ENCODE peak calls at places on chromosome 10, in eight cellular contexts. O, R, W, Y, A, T, H and U are unnamed samples.

GRCh38 chr10:131641231-131641630 is 259.6 kb upstream of the PPP2R2D start:
- DNase-seq in O (no peak), R (no peak), W (no peak), Y (no peak), A (no peak), T (no peak), H (no peak), U (peak; percentile 66)

GRCh38 chr10:122126763-122127659 is 138.0 kb downstream of the TACC2 start:
- DNase-seq in O (peak; percentile 89), R (no peak), W (no peak), Y (peak; percentile 58), A (peak; percentile 49), T (peak; percentile 74), H (peak; percentile 88), U (peak; percentile 78)

GRCh38 chr10:91210014-91210413 is 10.4 kb upstream of the PCGF5 start:
- DNase-seq in O (no peak), R (no peak), W (no peak), Y (no peak), A (no peak), T (no peak), H (no peak), U (no peak)

GRCh38 chr10:86402283-86402931 is 35.8 kb upstream of the GRID1 start:
- DNase-seq in O (no peak), R (no peak), W (no peak), Y (no peak), A (no peak), T (peak; percentile 66), H (peak; percentile 37), U (no peak)

GRCh38 chr10:75350791-75351190 is 50.8 kb downstream of the ZNF503 start:
- DNase-seq in O (peak; percentile 34), R (no peak), W (no peak), Y (peak; percentile 7), A (peak; percentile 46), T (no peak), H (no peak), U (no peak)

GRCh38 chr10:7767209-7767608 is 20.6 kb downstream of the KIN start:
- DNase-seq in O (peak; percentile 88), R (no peak), W (no peak), Y (no peak), A (no peak), T (no peak), H (no peak), U (no peak)

GRCh38 chr10:81696609-81697388 is 178.2 kb upstream of the NRG3 start:
- DNase-seq in O (no peak), R (no peak), W (no peak), Y (no peak), A (no peak), T (peak; percentile 81), H (no peak), U (no peak)

GRCh38 chr10:51007781-51008180 is 66.5 kb upstream of the PRKG1 start:
- DNase-seq in O (peak; percentile 68), R (no peak), W (no peak), Y (no peak), A (peak; percentile 52), T (no peak), H (no peak), U (no peak)

GRCh38 chr10:35908451-35908850 is 266.4 kb upstream of the FZD8 start:
- DNase-seq in O (no peak), R (no peak), W (no peak), Y (no peak), A (no peak), T (no peak), H (no peak), U (no peak)

GRCh38 chr10:80996615-80997193 is 459.0 kb downstream of the SH2D4B start:
- DNase-seq in O (no peak), R (no peak), W (no peak), Y (no peak), A (no peak), T (no peak), H (no peak), U (no peak)

DNA sequence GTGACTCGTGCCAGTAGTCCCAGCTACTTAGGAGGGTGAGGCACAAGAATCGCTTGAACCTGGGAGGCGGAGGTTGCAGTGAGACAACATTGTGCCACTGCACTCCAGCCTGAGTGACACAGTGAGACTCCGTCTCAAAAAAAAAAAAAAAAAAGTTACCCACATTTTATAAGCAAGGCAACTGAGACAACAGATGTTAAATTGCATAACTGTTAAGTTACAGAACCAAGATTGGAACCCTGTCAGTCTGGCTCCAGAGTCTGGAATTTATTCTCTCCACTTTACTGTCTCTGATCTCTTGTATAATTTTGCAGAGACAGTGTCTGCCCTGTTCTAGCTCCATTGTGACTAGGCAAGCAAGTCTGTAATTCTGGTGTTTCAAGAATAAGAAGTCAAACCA is 6.2 kb upstream of the ITGB1 start:
- DNase-seq in O (no peak), R (no peak), W (no peak), Y (no peak), A (no peak), T (no peak), H (no peak), U (no peak)
- H3K27ac ChIP-seq in O (no peak overlapping the region), R (no peak overlapping the region), W (peak overlapping the region; percentile 99), Y (no peak overlapping the region), A (no peak overlapping the region), T (no peak overlapping the region), H (no peak overlapping the region), U (no peak overlapping the region)

GRCh38 chr10:6174201-6174874 is 28.4 kb upstream of the PFKFB3 start:
- DNase-seq in O (no peak), R (peak; percentile 92), W (no peak), Y (no peak), A (no peak), T (no peak), H (no peak), U (no peak)

GRCh38 chr10:6173203-6173602 is 29.5 kb upstream of the PFKFB3 start:
- DNase-seq in O (no peak), R (no peak), W (no peak), Y (no peak), A (no peak), T (peak; percentile 84), H (no peak), U (no peak)

GRCh38 chr10:6170638-6171037 is 32.1 kb upstream of the PFKFB3 start:
- DNase-seq in O (no peak), R (no peak), W (no peak), Y (no peak), A (no peak), T (no peak), H (peak; percentile 85), U (no peak)

GRCh38 chr10:6175329-6176055 is 27.2 kb upstream of the PFKFB3 start:
- DNase-seq in O (no peak), R (peak; percentile 87), W (no peak), Y (no peak), A (no peak), T (no peak), H (no peak), U (no peak)

GRCh38 chr10:6171891-6172354 is 30.8 kb upstream of the PFKFB3 start:
- DNase-seq in O (peak; percentile 95), R (peak; percentile 86), W (peak; percentile 61), Y (no peak), A (no peak), T (no peak), H (no peak), U (peak; percentile 46)
- H3K27ac ChIP-seq in O (peak overlapping the region; percentile 71), R (peak overlapping the region; percentile 92), W (peak overlapping the region; percentile 78), Y (no peak overlapping the region), A (no peak overlapping the region), T (no peak overlapping the region), H (peak overlapping the region; percentile 67), U (no peak overlapping the region)

DNA sequence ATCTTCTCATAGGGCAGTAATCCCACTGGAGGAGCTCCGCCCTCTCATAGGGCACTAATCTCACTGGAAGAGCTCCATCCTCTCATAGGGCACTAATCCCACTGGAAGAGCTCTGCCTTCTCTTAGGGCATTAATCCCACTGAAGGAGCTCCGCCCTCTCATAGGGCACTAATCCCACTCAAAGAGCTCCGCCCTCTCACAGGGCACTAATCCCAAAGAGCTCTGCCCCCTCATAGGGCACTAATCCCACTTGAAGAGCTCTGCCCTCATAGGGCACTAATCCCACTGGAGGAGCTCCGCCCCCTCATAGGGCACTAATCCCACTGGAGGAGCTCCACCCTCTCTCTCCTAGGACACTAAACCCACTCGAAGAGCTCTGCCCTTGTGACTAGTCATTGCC is 3.4 kb upstream of the FUOM start:
- DNase-seq in O (no peak), R (no peak), W (no peak), Y (no peak), A (no peak), T (no peak), H (no peak), U (no peak)
- H3K27ac ChIP-seq in O (no peak overlapping the region), R (no peak overlapping the region), W (no peak overlapping the region), Y (no peak overlapping the region), A (no peak overlapping the region), T (no peak overlapping the region), H (no peak overlapping the region), U (no peak overlapping the region)

GRCh38 chr10:62559481-62560206 is 185.5 kb downstream of the ZNF365 start:
- DNase-seq in O (no peak), R (no peak), W (no peak), Y (no peak), A (no peak), T (no peak), H (no peak), U (no peak)

GRCh38 chr10:62562795-62563194 is 188.6 kb downstream of the ZNF365 start:
- DNase-seq in O (no peak), R (no peak), W (no peak), Y (no peak), A (no peak), T (no peak), H (no peak), U (no peak)

GRCh38 chr10:62561151-62561550 is 187.0 kb downstream of the ZNF365 start:
- DNase-seq in O (no peak), R (no peak), W (no peak), Y (no peak), A (no peak), T (no peak), H (no peak), U (no peak)

GRCh38 chr10:62562101-62562500 is 187.9 kb downstream of the ZNF365 start:
- DNase-seq in O (no peak), R (no peak), W (no peak), Y (no peak), A (no peak), T (no peak), H (no peak), U (no peak)

GRCh38 chr10:62560207-62560819 is 186.1 kb downstream of the ZNF365 start:
- DNase-seq in O (no peak), R (no peak), W (no peak), Y (no peak), A (no peak), T (no peak), H (no peak), U (no peak)
- H3K27ac ChIP-seq in O (no peak overlapping the region), R (no peak overlapping the region), W (no peak overlapping the region), Y (no peak overlapping the region), A (no peak overlapping the region), T (no peak overlapping the region), H (no peak overlapping the region), U (no peak overlapping the region)